ENCODE peak calls at places on chromosomes 2 and 18, in nine cellular contexts. One of them, this sample, is unnamed.

GRCh38 chr2:113925884-113926283 is 36.0 kb downstream of the ACTR3 start:
- DNase-seq in A549: no peak
- DNase-seq in nephron progenitor cell: no peak
- DNase-seq in CD8-positive, alpha-beta T cell: no peak
- DNase-seq in lower lobe of right lung: no peak
- DNase-seq in OCI-LY7: no peak
- DNase-seq in kidney epithelial cell: no peak
- DNase-seq in AG04449: no peak
- DNase-seq in transverse colon: no peak
- DNase-seq in this sample: no peak

GRCh38 chr2:150847578-150847977 is 360.1 kb upstream of the RND3 start:
- DNase-seq in A549: no peak
- DNase-seq in nephron progenitor cell: no peak
- DNase-seq in CD8-positive, alpha-beta T cell: no peak
- DNase-seq in lower lobe of right lung: no peak
- DNase-seq in OCI-LY7: no peak
- DNase-seq in kidney epithelial cell: no peak
- DNase-seq in AG04449: no peak
- DNase-seq in transverse colon: no peak
- DNase-seq in this sample: no peak

GRCh38 chr2:163736433-163737168 is 793 bp upstream of the FIGN start:
- DNase-seq in A549: peak; percentile 82
- DNase-seq in nephron progenitor cell: peak; percentile 73
- DNase-seq in CD8-positive, alpha-beta T cell: no peak
- DNase-seq in lower lobe of right lung: peak; percentile 52
- DNase-seq in OCI-LY7: no peak
- DNase-seq in kidney epithelial cell: no peak
- DNase-seq in AG04449: no peak
- DNase-seq in transverse colon: peak; percentile 9
- DNase-seq in this sample: no peak

GRCh38 chr2:31832363-31832762 is 178.4 kb downstream of the MEMO1 start:
- DNase-seq in A549: no peak
- DNase-seq in nephron progenitor cell: no peak
- DNase-seq in CD8-positive, alpha-beta T cell: no peak
- DNase-seq in lower lobe of right lung: no peak
- DNase-seq in OCI-LY7: no peak
- DNase-seq in kidney epithelial cell: no peak
- DNase-seq in AG04449: no peak
- DNase-seq in transverse colon: no peak
- DNase-seq in this sample: no peak

GRCh38 chr2:102063360-102063947 is 71.7 kb downstream of the IL1R2 start:
- DNase-seq in A549: no peak
- DNase-seq in nephron progenitor cell: no peak
- DNase-seq in CD8-positive, alpha-beta T cell: no peak
- DNase-seq in lower lobe of right lung: peak; percentile 80
- DNase-seq in OCI-LY7: no peak
- DNase-seq in kidney epithelial cell: no peak
- DNase-seq in AG04449: no peak
- DNase-seq in transverse colon: peak; percentile 43
- DNase-seq in this sample: no peak

GRCh38 chr2:199228887-199229819 is 228.6 kb downstream of the SATB2 start:
- DNase-seq in A549: no peak
- DNase-seq in nephron progenitor cell: no peak
- DNase-seq in CD8-positive, alpha-beta T cell: no peak
- DNase-seq in lower lobe of right lung: no peak
- DNase-seq in OCI-LY7: no peak
- DNase-seq in kidney epithelial cell: peak; percentile 87
- DNase-seq in AG04449: peak; percentile 92
- DNase-seq in transverse colon: no peak
- DNase-seq in this sample: peak; percentile 77

GRCh38 chr2:2466534-2466933 is 135.5 kb upstream of the MYT1L start:
- DNase-seq in A549: no peak
- DNase-seq in nephron progenitor cell: no peak
- DNase-seq in CD8-positive, alpha-beta T cell: no peak
- DNase-seq in lower lobe of right lung: no peak
- DNase-seq in OCI-LY7: no peak
- DNase-seq in kidney epithelial cell: no peak
- DNase-seq in AG04449: no peak
- DNase-seq in transverse colon: no peak
- DNase-seq in this sample: no peak

GRCh38 chr2:219178377-219179175 is 501 bp downstream of the RETREG2 start:
- DNase-seq in A549: peak; percentile 21
- DNase-seq in nephron progenitor cell: peak; percentile 74
- DNase-seq in CD8-positive, alpha-beta T cell: peak; percentile 51
- DNase-seq in lower lobe of right lung: peak; percentile 73
- DNase-seq in OCI-LY7: peak; percentile 53
- DNase-seq in kidney epithelial cell: no peak
- DNase-seq in AG04449: no peak
- DNase-seq in transverse colon: peak; percentile 55
- DNase-seq in this sample: no peak

GRCh38 chr2:40106061-40106460 is 327.0 kb upstream of the THUMPD2 start:
- DNase-seq in A549: no peak
- DNase-seq in nephron progenitor cell: no peak
- DNase-seq in CD8-positive, alpha-beta T cell: no peak
- DNase-seq in lower lobe of right lung: no peak
- DNase-seq in OCI-LY7: no peak
- DNase-seq in kidney epithelial cell: no peak
- DNase-seq in AG04449: no peak
- DNase-seq in transverse colon: no peak
- DNase-seq in this sample: no peak

GRCh38 chr18:71116535-71116934 is 827.7 kb downstream of the SOCS6 start:
- DNase-seq in A549: no peak
- DNase-seq in nephron progenitor cell: no peak
- DNase-seq in CD8-positive, alpha-beta T cell: no peak
- DNase-seq in lower lobe of right lung: no peak
- DNase-seq in OCI-LY7: no peak
- DNase-seq in kidney epithelial cell: no peak
- DNase-seq in AG04449: no peak
- DNase-seq in transverse colon: no peak
- DNase-seq in this sample: no peak

GRCh38 chr2:210399440-210400041 is 77.0 kb downstream of the LANCL1 start:
- DNase-seq in A549: no peak
- DNase-seq in nephron progenitor cell: no peak
- DNase-seq in CD8-positive, alpha-beta T cell: no peak
- DNase-seq in lower lobe of right lung: no peak
- DNase-seq in OCI-LY7: peak; percentile 14
- DNase-seq in kidney epithelial cell: no peak
- DNase-seq in AG04449: no peak
- DNase-seq in transverse colon: no peak
- DNase-seq in this sample: no peak

GRCh38 chr2:3332133-3332532 is 45.5 kb downstream of the EIPR1 start:
- DNase-seq in A549: no peak
- DNase-seq in nephron progenitor cell: no peak
- DNase-seq in CD8-positive, alpha-beta T cell: no peak
- DNase-seq in lower lobe of right lung: no peak
- DNase-seq in OCI-LY7: no peak
- DNase-seq in kidney epithelial cell: no peak
- DNase-seq in AG04449: no peak
- DNase-seq in transverse colon: no peak
- DNase-seq in this sample: no peak

GRCh38 chr2:65710779-65711295 is 278.4 kb upstream of the SPRED2 start:
- DNase-seq in A549: peak; percentile 19
- DNase-seq in nephron progenitor cell: no peak
- DNase-seq in CD8-positive, alpha-beta T cell: no peak
- DNase-seq in lower lobe of right lung: no peak
- DNase-seq in OCI-LY7: peak; percentile 38
- DNase-seq in kidney epithelial cell: no peak
- DNase-seq in AG04449: no peak
- DNase-seq in transverse colon: no peak
- DNase-seq in this sample: no peak
- TF ChIP-seq CTCF in A549: peak; percentile 26
- TF ChIP-seq CTCF in nephron progenitor cell: no peak
- TF ChIP-seq CTCF in CD8-positive, alpha-beta T cell: no peak
- TF ChIP-seq CTCF in lower lobe of right lung: peak; percentile 20
- TF ChIP-seq CTCF in OCI-LY7: peak; percentile 73
- TF ChIP-seq CTCF in kidney epithelial cell: peak; percentile 28
- TF ChIP-seq CTCF in AG04449: no peak
- TF ChIP-seq CTCF in transverse colon: no peak
- TF ChIP-seq CTCF in this sample: peak; percentile 12

GRCh38 chr2:85183078-85183477 is 49.9 kb downstream of the TCF7L1 start:
- DNase-seq in A549: no peak
- DNase-seq in nephron progenitor cell: no peak
- DNase-seq in CD8-positive, alpha-beta T cell: no peak
- DNase-seq in lower lobe of right lung: no peak
- DNase-seq in OCI-LY7: no peak
- DNase-seq in kidney epithelial cell: no peak
- DNase-seq in AG04449: no peak
- DNase-seq in transverse colon: no peak
- DNase-seq in this sample: no peak
- TF ChIP-seq CTCF in A549: no peak
- TF ChIP-seq CTCF in nephron progenitor cell: no peak
- TF ChIP-seq CTCF in CD8-positive, alpha-beta T cell: no peak
- TF ChIP-seq CTCF in lower lobe of right lung: no peak
- TF ChIP-seq CTCF in OCI-LY7: no peak
- TF ChIP-seq CTCF in kidney epithelial cell: no peak
- TF ChIP-seq CTCF in AG04449: no peak
- TF ChIP-seq CTCF in transverse colon: no peak
- TF ChIP-seq CTCF in this sample: no peak

DNA sequence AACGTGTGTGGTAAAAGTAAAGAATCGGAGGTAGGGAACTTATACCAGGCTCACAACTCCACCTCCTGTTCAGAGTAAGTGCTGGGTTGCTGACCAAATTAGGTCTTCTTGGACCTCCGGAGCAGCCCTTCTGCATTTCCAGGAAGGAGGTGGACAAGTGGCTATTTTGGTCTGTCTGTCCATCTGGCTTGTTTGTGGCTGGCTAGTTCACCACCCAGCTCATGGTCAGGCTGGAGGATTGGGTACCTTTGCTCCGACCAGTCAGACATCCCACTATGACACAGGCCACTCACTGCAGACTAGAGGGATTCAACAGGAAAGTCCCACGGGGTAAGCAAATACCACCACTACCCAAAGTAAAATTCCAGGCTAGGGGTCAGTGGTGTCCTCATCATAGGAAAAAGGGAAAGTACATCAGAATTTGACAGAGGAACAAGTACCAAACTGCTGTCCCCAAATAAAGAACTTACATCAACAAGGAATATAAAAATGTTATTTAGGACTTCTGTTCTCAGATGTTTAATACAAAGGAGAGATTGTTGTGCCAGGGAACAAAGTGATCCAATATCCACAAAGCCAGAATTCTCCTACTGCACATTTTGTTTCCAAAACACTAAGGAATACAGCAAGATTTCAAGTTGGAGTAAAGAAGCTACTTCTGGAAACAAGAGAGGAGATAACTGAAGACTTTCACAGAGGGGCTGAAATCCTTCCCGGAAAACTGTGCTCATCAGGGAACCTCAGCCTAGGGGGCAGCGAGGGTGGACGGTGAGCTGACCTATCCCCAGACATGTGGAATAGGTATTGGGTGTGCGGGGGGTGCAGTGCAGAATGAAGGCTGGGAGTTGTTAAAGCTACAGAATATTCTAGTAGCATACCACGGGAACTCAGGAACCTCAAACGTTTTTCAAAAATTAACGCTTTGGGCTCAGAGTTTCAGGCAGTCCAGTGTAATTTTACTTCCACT is 56.9 kb downstream of the BCL2 start:
- DNase-seq in A549: no peak
- DNase-seq in nephron progenitor cell: no peak
- DNase-seq in CD8-positive, alpha-beta T cell: no peak
- DNase-seq in lower lobe of right lung: no peak
- DNase-seq in OCI-LY7: no peak
- DNase-seq in kidney epithelial cell: no peak
- DNase-seq in AG04449: no peak
- DNase-seq in transverse colon: no peak
- DNase-seq in this sample: no peak
- TF ChIP-seq CTCF in A549: no peak
- TF ChIP-seq CTCF in nephron progenitor cell: no peak
- TF ChIP-seq CTCF in CD8-positive, alpha-beta T cell: no peak
- TF ChIP-seq CTCF in lower lobe of right lung: no peak
- TF ChIP-seq CTCF in OCI-LY7: no peak
- TF ChIP-seq CTCF in kidney epithelial cell: no peak
- TF ChIP-seq CTCF in AG04449: no peak
- TF ChIP-seq CTCF in transverse colon: no peak
- TF ChIP-seq CTCF in this sample: no peak

GRCh38 chr18:1062592-1062991 is 157.9 kb downstream of the ADCYAP1 start:
- DNase-seq in A549: no peak
- DNase-seq in nephron progenitor cell: no peak
- DNase-seq in CD8-positive, alpha-beta T cell: no peak
- DNase-seq in lower lobe of right lung: no peak
- DNase-seq in OCI-LY7: no peak
- DNase-seq in kidney epithelial cell: no peak
- DNase-seq in AG04449: no peak
- DNase-seq in transverse colon: no peak
- DNase-seq in this sample: no peak
- TF ChIP-seq CTCF in A549: no peak
- TF ChIP-seq CTCF in nephron progenitor cell: no peak
- TF ChIP-seq CTCF in CD8-positive, alpha-beta T cell: no peak
- TF ChIP-seq CTCF in lower lobe of right lung: no peak
- TF ChIP-seq CTCF in OCI-LY7: no peak
- TF ChIP-seq CTCF in kidney epithelial cell: peak; percentile 7
- TF ChIP-seq CTCF in AG04449: no peak
- TF ChIP-seq CTCF in transverse colon: no peak
- TF ChIP-seq CTCF in this sample: no peak

GRCh38 chr2:132896073-132896472 is 226.1 kb upstream of the LYPD1 start:
- DNase-seq in A549: no peak
- DNase-seq in nephron progenitor cell: no peak
- DNase-seq in CD8-positive, alpha-beta T cell: no peak
- DNase-seq in lower lobe of right lung: no peak
- DNase-seq in OCI-LY7: no peak
- DNase-seq in kidney epithelial cell: no peak
- DNase-seq in AG04449: no peak
- DNase-seq in transverse colon: no peak
- DNase-seq in this sample: no peak

GRCh38 chr2:132886574-132886973 is 216.6 kb upstream of the LYPD1 start:
- DNase-seq in A549: no peak
- DNase-seq in nephron progenitor cell: no peak
- DNase-seq in CD8-positive, alpha-beta T cell: no peak
- DNase-seq in lower lobe of right lung: no peak
- DNase-seq in OCI-LY7: no peak
- DNase-seq in kidney epithelial cell: no peak
- DNase-seq in AG04449: no peak
- DNase-seq in transverse colon: no peak
- DNase-seq in this sample: no peak

GRCh38 chr2:132891456-132891855 is 221.5 kb upstream of the LYPD1 start:
- DNase-seq in A549: no peak
- DNase-seq in nephron progenitor cell: no peak
- DNase-seq in CD8-positive, alpha-beta T cell: no peak
- DNase-seq in lower lobe of right lung: no peak
- DNase-seq in OCI-LY7: no peak
- DNase-seq in kidney epithelial cell: no peak
- DNase-seq in AG04449: no peak
- DNase-seq in transverse colon: no peak
- DNase-seq in this sample: no peak
- TF ChIP-seq CTCF in A549: no peak
- TF ChIP-seq CTCF in nephron progenitor cell: no peak
- TF ChIP-seq CTCF in CD8-positive, alpha-beta T cell: no peak
- TF ChIP-seq CTCF in lower lobe of right lung: no peak
- TF ChIP-seq CTCF in OCI-LY7: no peak
- TF ChIP-seq CTCF in kidney epithelial cell: no peak
- TF ChIP-seq CTCF in AG04449: no peak
- TF ChIP-seq CTCF in transverse colon: no peak
- TF ChIP-seq CTCF in this sample: no peak

DNA sequence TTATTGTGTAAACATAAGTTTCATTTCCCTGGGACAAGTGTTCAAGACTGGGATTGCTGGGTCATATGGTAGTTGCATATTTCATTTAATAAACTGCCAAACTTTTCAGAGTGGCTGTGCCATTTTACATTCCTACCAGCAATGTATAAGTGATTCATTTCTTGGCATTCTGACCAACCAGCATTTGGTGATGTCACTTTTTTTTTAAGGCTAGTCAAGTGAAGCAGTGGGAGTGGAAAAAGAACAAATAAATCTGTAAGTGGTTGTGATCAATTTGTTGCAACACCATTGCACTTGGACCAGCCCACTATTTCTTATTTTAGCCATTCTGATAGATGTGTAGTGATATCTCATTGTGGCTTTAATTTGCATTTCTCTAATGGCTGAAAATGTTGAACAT is 5.1 kb upstream of the CHCHD5 start:
- DNase-seq in A549: no peak
- DNase-seq in nephron progenitor cell: no peak
- DNase-seq in CD8-positive, alpha-beta T cell: no peak
- DNase-seq in lower lobe of right lung: no peak
- DNase-seq in OCI-LY7: no peak
- DNase-seq in kidney epithelial cell: peak; percentile 74
- DNase-seq in AG04449: no peak
- DNase-seq in transverse colon: no peak
- DNase-seq in this sample: peak; percentile 49
- TF ChIP-seq CTCF in A549: no peak
- TF ChIP-seq CTCF in nephron progenitor cell: no peak
- TF ChIP-seq CTCF in CD8-positive, alpha-beta T cell: no peak
- TF ChIP-seq CTCF in lower lobe of right lung: no peak
- TF ChIP-seq CTCF in OCI-LY7: no peak
- TF ChIP-seq CTCF in kidney epithelial cell: no peak
- TF ChIP-seq CTCF in AG04449: peak; percentile 15
- TF ChIP-seq CTCF in transverse colon: no peak
- TF ChIP-seq CTCF in this sample: no peak